ENCODE peak calls at places on chromosome 16, in four cellular contexts. One of them, this sample, is unnamed.

GRCh38 chr16:85918436-85918835 is 19.5 kb downstream of the IRF8 start:
- DNase-seq in K562: no peak
- DNase-seq in HEK293T: no peak
- DNase-seq in WTC11: no peak
- DNase-seq in this sample: no peak

GRCh38 chr16:67664258-67664657 is 2.3 kb downstream of the ENKD1 start:
- DNase-seq in K562: no peak
- DNase-seq in WTC11: no peak
- DNase-seq in HEK293T: no peak
- DNase-seq in this sample: no peak

GRCh38 chr16:89006036-89006752 is 29.2 kb upstream of the CBFA2T3 start:
- DNase-seq in HEK293T: no peak
- DNase-seq in WTC11: no peak
- DNase-seq in K562: no peak
- DNase-seq in this sample: no peak

GRCh38 chr16:1037023-1037933 is 35.3 kb upstream of the SSTR5 start:
- DNase-seq in HEK293T: no peak
- DNase-seq in WTC11: no peak
- DNase-seq in K562: no peak
- DNase-seq in this sample: no peak

GRCh38 chr16:86823125-86823524 is 244.8 kb downstream of the FOXL1 start:
- DNase-seq in WTC11: no peak
- DNase-seq in K562: no peak
- DNase-seq in HEK293T: no peak
- DNase-seq in this sample: no peak

GRCh38 chr16:68776821-68777485 is 39.9 kb downstream of the CDH1 start:
- DNase-seq in HEK293T: no peak
- DNase-seq in WTC11: no peak
- DNase-seq in K562: no peak
- DNase-seq in this sample: no peak

GRCh38 chr16:2738615-2739014 is 13.8 kb upstream of the SRRM2 start:
- DNase-seq in K562: peak
- DNase-seq in WTC11: no peak
- DNase-seq in HEK293T: no peak
- DNase-seq in this sample: no peak

GRCh38 chr16:89945654-89946053 is 2.9 kb upstream of the DEF8 start:
- DNase-seq in HEK293T: no peak
- DNase-seq in WTC11: peak
- DNase-seq in K562: no peak
- DNase-seq in this sample: no peak

GRCh38 chr16:86567701-86568571 is 1.3 kb downstream of the FOXC2 start:
- DNase-seq in HEK293T: no peak
- DNase-seq in K562: no peak
- DNase-seq in WTC11: peak
- DNase-seq in this sample: no peak

GRCh38 chr16:29875206-29875605 is 12.2 kb upstream of the CDIPT start:
- DNase-seq in K562: no peak
- DNase-seq in HEK293T: no peak
- DNase-seq in WTC11: no peak
- DNase-seq in this sample: no peak

GRCh38 chr16:23635958-23636357 is 5.2 kb downstream of the PALB2 start:
- DNase-seq in HEK293T: no peak
- DNase-seq in WTC11: no peak
- DNase-seq in K562: no peak
- DNase-seq in this sample: no peak

GRCh38 chr16:35651841-35652240 is 2192.4 kb downstream of the TP53TG3F start:
- DNase-seq in K562: no peak
- DNase-seq in WTC11: no peak
- DNase-seq in HEK293T: no peak
- DNase-seq in this sample: no peak

GRCh38 chr16:69495821-69496220 is 69.9 kb upstream of the NFAT5 start:
- DNase-seq in K562: no peak
- DNase-seq in HEK293T: no peak
- DNase-seq in WTC11: no peak
- DNase-seq in this sample: no peak

GRCh38 chr16:15581127-15581815 is 61.7 kb downstream of the MARF1 start:
- DNase-seq in K562: no peak
- DNase-seq in WTC11: no peak
- DNase-seq in HEK293T: no peak
- DNase-seq in this sample: no peak

GRCh38 chr16:89198417-89199240 is 1.7 kb downstream of the SLC22A31 start:
- DNase-seq in HEK293T: no peak
- DNase-seq in WTC11: no peak
- DNase-seq in K562: no peak
- DNase-seq in this sample: no peak

GRCh38 chr16:89722392-89723278 is 1.3 kb downstream of the ZNF276 start:
- DNase-seq in HEK293T: no peak
- DNase-seq in WTC11: no peak
- DNase-seq in K562: no peak
- DNase-seq in this sample: no peak

GRCh38 chr16:2486645-2487516 is 12.0 kb downstream of the TBC1D24 start:
- DNase-seq in K562: no peak
- DNase-seq in HEK293T: no peak
- DNase-seq in WTC11: no peak
- DNase-seq in this sample: no peak

GRCh38 chr16:83900611-83901010 is 1.7 kb downstream of the MLYCD start:
- DNase-seq in K562: no peak
- DNase-seq in HEK293T: no peak
- DNase-seq in WTC11: no peak
- DNase-seq in this sample: no peak

GRCh38 chr16:11118479-11118878 is 137.5 kb downstream of the SOCS1 start:
- DNase-seq in WTC11: no peak
- DNase-seq in HEK293T: no peak
- DNase-seq in K562: no peak
- DNase-seq in this sample: no peak

GRCh38 chr16:52171481-52171880 is 375.5 kb downstream of the TOX3 start:
- DNase-seq in WTC11: no peak
- DNase-seq in HEK293T: no peak
- DNase-seq in K562: no peak
- DNase-seq in this sample: no peak

GRCh38 chr16:9068886-9069285 is 22.6 kb upstream of the HAPSTR1 start:
- DNase-seq in HEK293T: no peak
- DNase-seq in K562: no peak
- DNase-seq in WTC11: no peak
- DNase-seq in this sample: no peak

GRCh38 chr16:56842133-56842532 is 22.9 kb upstream of the SLC12A3 start:
- DNase-seq in WTC11: no peak
- DNase-seq in K562: no peak
- DNase-seq in HEK293T: no peak
- DNase-seq in this sample: no peak

GRCh38 chr16:2925951-2926659 is 14.4 kb downstream of the FLYWCH1 start:
- DNase-seq in K562: no peak
- DNase-seq in HEK293T: no peak
- DNase-seq in WTC11: no peak
- DNase-seq in this sample: no peak

DNA sequence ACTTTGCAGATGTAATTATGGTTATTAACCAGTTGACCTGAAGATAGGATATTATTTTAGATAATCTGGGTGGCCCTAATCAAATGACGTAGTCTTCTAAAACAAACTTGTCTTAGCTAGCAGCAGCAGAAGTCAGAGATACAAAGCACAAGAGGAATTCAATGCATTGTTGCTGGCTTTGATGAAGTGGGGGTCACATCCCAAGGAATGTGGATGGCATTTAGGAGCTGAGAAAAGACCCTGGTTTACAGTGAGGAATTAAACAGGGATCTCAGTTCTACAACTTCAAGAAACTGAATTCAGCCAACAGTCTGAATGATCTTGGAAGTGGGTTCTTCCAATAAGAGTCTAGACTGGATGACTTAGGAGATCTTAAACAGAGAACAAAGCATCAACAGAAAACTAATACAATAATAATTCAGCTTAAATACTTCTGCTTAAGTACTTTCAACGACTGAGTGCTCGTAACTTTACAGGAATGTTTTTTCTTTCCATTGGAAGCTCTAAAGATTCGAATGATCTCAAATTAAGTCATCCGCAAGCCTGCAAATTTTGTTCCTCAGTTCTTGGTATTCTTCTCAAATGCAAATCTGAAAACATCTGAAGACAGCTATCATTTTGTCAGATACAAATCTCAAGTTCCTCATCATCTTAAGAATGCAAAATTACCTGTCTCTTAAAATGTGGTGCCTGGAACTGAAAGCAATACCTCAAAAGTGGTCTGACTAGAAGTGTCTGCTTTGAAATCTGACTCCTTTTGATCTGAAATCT is 3.3 kb downstream of the C16orf46 start:
- DNase-seq in HEK293T: no peak
- DNase-seq in WTC11: no peak
- DNase-seq in K562: no peak
- DNase-seq in this sample: no peak
- TF ChIP-seq ELF4 in HEK293T: no peak
- TF ChIP-seq ELF4 in WTC11: no peak
- TF ChIP-seq ELF4 in K562: no peak
- TF ChIP-seq ELF4 in this sample: no peak

GRCh38 chr16:81143921-81144471 is 47.8 kb upstream of the GCSH start:
- DNase-seq in K562: no peak
- DNase-seq in HEK293T: no peak
- DNase-seq in WTC11: no peak
- DNase-seq in this sample: peak
- TF ChIP-seq ELF4 in K562: no peak
- TF ChIP-seq ELF4 in HEK293T: no peak
- TF ChIP-seq ELF4 in WTC11: no peak
- TF ChIP-seq ELF4 in this sample: no peak

GRCh38 chr16:79098897-79099296 is 501.6 kb downstream of the MAF start:
- DNase-seq in K562: no peak
- DNase-seq in HEK293T: no peak
- DNase-seq in WTC11: no peak
- DNase-seq in this sample: no peak

GRCh38 chr16:79099701-79100100 is 500.8 kb downstream of the MAF start:
- DNase-seq in HEK293T: no peak
- DNase-seq in WTC11: no peak
- DNase-seq in K562: no peak
- DNase-seq in this sample: no peak

GRCh38 chr16:79097781-79098180 is 502.8 kb downstream of the MAF start:
- DNase-seq in HEK293T: no peak
- DNase-seq in WTC11: no peak
- DNase-seq in K562: no peak
- DNase-seq in this sample: no peak

GRCh38 chr16:79096246-79096645 is 504.3 kb downstream of the MAF start:
- DNase-seq in WTC11: no peak
- DNase-seq in K562: no peak
- DNase-seq in HEK293T: no peak
- DNase-seq in this sample: no peak

DNA sequence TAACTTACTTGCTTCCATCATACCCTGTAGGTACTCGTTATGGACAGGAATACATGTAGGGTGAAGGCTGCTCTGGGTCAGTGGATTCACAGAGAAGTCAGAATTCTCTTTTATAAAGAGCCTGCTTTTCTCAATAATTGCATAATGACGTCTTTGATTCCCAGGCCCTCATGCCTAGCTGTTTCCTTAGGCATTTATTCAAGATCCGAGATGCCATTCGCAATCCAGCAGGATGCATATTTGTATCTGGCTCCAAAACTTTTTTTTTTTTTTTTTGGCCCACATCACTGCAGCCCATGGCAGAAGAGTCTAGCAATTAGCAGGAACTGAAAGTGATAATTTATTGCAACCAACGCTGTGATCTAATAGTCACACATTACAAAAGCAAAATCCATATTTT is 503.4 kb downstream of the MAF start:
- DNase-seq in HEK293T: no peak
- DNase-seq in K562: no peak
- DNase-seq in WTC11: no peak
- DNase-seq in this sample: no peak
- TF ChIP-seq ELF4 in HEK293T: no peak
- TF ChIP-seq ELF4 in K562: no peak
- TF ChIP-seq ELF4 in WTC11: no peak
- TF ChIP-seq ELF4 in this sample: no peak

DNA sequence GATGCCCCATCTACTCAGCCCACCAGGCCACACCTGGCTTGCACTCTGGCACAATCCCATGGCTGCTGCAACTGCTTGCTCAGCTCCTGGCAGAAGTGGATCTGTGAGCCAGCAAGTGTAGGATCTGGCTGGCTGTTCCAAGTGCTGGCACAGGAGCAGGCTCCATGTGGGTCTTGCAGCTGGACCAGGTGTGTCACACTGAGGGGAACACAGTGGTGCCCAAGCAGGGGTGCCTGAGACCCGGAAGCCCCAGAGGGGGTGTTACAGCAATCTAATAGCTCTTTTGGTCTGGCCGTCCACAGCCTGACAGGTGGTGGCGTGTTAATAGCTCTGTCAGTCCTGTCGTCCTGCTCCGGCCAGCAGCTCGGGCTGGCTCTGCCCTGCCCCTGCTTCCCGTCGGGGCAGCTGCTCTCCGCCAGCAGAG is 19.6 kb upstream of the GOT2 start:
- DNase-seq in HEK293T: no peak
- DNase-seq in K562: no peak
- DNase-seq in WTC11: no peak
- DNase-seq in this sample: no peak
- TF ChIP-seq ELF4 in HEK293T: no peak
- TF ChIP-seq ELF4 in K562: no peak
- TF ChIP-seq ELF4 in WTC11: no peak
- TF ChIP-seq ELF4 in this sample: no peak

GRCh38 chr16:55257971-55258613 is 65.9 kb upstream of the IRX6 start:
- DNase-seq in HEK293T: peak
- DNase-seq in WTC11: peak
- DNase-seq in K562: peak
- DNase-seq in this sample: peak
- TF ChIP-seq ELF4 in HEK293T: no peak
- TF ChIP-seq ELF4 in WTC11: no peak
- TF ChIP-seq ELF4 in K562: no peak
- TF ChIP-seq ELF4 in this sample: no peak